ENCODE peak calls at places on chromosome 13, in four cellular contexts. X is heart left ventricle, I is spleen, R is tibial nerve. L is an unnamed sample.
A peak's percentile ranks its signal among the peaks of the same experiment; 100 is the strongest.

GRCh38 chr13:50130686-50131051 is 115.4 kb downstream of the KCNRG start:
- DNase-seq in R (no peak), X (peak; percentile 49), I (peak; percentile 84), L (peak; percentile 31)

GRCh38 chr13:111202149-111202548 is 87.0 kb downstream of the ARHGEF7 start:
- DNase-seq in X (no peak), R (no peak), I (no peak), L (no peak)

GRCh38 chr13:48644951-48645350 is 8.8 kb upstream of the CYSLTR2 start:
- DNase-seq in R (no peak), I (no peak), X (no peak), L (no peak)

GRCh38 chr13:94716016-94716415 is 3.7 kb upstream of the SOX21 start:
- DNase-seq in I (no peak), R (no peak), X (no peak), L (no peak)

GRCh38 chr13:101317986-101318523 is 98.3 kb downstream of the NALCN start:
- DNase-seq in R (no peak), I (no peak), X (no peak), L (no peak)

GRCh38 chr13:19782049-19782726 is 557 bp downstream of the PSPC1 start:
- DNase-seq in X (peak; percentile 56), R (peak; percentile 19), I (peak; percentile 94), L (peak; percentile 72)

GRCh38 chr13:90445179-90445578 is 902.3 kb upstream of the MIR17HG start:
- DNase-seq in X (no peak), I (no peak), R (no peak), L (no peak)

GRCh38 chr13:48255954-48256353 is 22.9 kb downstream of the ITM2B start:
- DNase-seq in X (no peak), I (no peak), R (no peak), L (no peak)

GRCh38 chr13:24923305-24923640 is 159.3 kb downstream of the RNF17 start:
- DNase-seq in R (no peak), I (no peak), X (no peak), L (no peak)

GRCh38 chr13:40146586-40147240 is 491.3 kb downstream of the COG6 start:
- DNase-seq in R (no peak), I (no peak), X (no peak), L (no peak)

GRCh38 chr13:53206455-53206854 is 177.8 kb downstream of the OLFM4 start:
- DNase-seq in I (no peak), R (no peak), X (no peak), L (no peak)

GRCh38 chr13:41596190-41596589 is 138.8 kb downstream of the RGCC start:
- DNase-seq in R (no peak), X (no peak), I (no peak), L (no peak)

GRCh38 chr13:18944501-18945068 is 237.0 kb downstream of the TUBA3C start:
- DNase-seq in I (peak; percentile 64), X (no peak), R (no peak), L (no peak)

GRCh38 chr13:85386424-85386823 is 412.8 kb downstream of the SLITRK6 start:
- DNase-seq in R (no peak), X (no peak), I (no peak), L (no peak)

GRCh38 chr13:53545340-53545941 is 516.8 kb downstream of the OLFM4 start:
- DNase-seq in I (no peak), X (no peak), R (no peak), L (no peak)

GRCh38 chr13:104592127-104592526 is 1525.9 kb upstream of the SLC10A2 start:
- DNase-seq in I (no peak), R (no peak), X (no peak), L (no peak)

GRCh38 chr13:54934121-54934520 is 1905.5 kb downstream of the OLFM4 start:
- DNase-seq in X (no peak), R (no peak), I (no peak), L (no peak)

GRCh38 chr13:45180713-45181601 is 19.9 kb downstream of the KCTD4 start:
- DNase-seq in I (no peak), X (no peak), R (no peak), L (no peak)

GRCh38 chr13:98492335-98493034 is 84.4 kb downstream of the STK24 start:
- DNase-seq in X (no peak), I (no peak), R (no peak), L (no peak)

GRCh38 chr13:89393758-89394157 is 1722.6 kb downstream of the SLITRK5 start:
- DNase-seq in X (no peak), R (no peak), I (no peak), L (no peak)

GRCh38 chr13:83365723-83366122 is 516.6 kb downstream of the SLITRK1 start:
- DNase-seq in I (no peak), R (no peak), X (no peak), L (no peak)

GRCh38 chr13:23671367-23671766 is 101.2 kb downstream of the TNFRSF19 start:
- DNase-seq in R (no peak), I (no peak), X (no peak), L (no peak)

GRCh38 chr13:62302341-62302740 is 886.7 kb upstream of the PCDH20 start:
- DNase-seq in I (no peak), X (no peak), R (no peak), L (no peak)

GRCh38 chr13:73138276-73138950 is 79.6 kb downstream of the KLF5 start:
- DNase-seq in R (peak; percentile 16), I (no peak), X (no peak), L (no peak)

GRCh38 chr13:111039735-111040134 is 75.4 kb upstream of the ARHGEF7 start:
- DNase-seq in I (no peak), R (no peak), X (no peak), L (no peak)

GRCh38 chr13:62293081-62293480 is 877.4 kb upstream of the PCDH20 start:
- DNase-seq in X (no peak), I (no peak), R (no peak), L (no peak)

GRCh38 chr13:50129923-50130685 is 114.9 kb downstream of the KCNRG start:
- DNase-seq in X (peak; percentile 45), I (peak; percentile 83), R (peak; percentile 63), L (peak; percentile 69)

GRCh38 chr13:94559201-94559795 is 36.7 kb downstream of the TGDS start:
- DNase-seq in I (no peak), X (no peak), R (no peak), L (no peak)

GRCh38 chr13:76799696-76800095 is 86.5 kb downstream of the KCTD12 start:
- DNase-seq in R (no peak), X (no peak), I (no peak), L (no peak)

GRCh38 chr13:75303295-75303694 is 178.7 kb downstream of the TBC1D4 start:
- DNase-seq in X (no peak), R (no peak), I (no peak), L (no peak)

GRCh38 chr13:23922005-23922932 is 25.0 kb upstream of the C1QTNF9B start:
- DNase-seq in I (no peak), R (no peak), X (no peak), L (no peak)

GRCh38 chr13:39461685-39462266 is 141.2 kb downstream of the LHFPL6 start:
- DNase-seq in I (no peak), R (no peak), X (no peak), L (no peak)

GRCh38 chr13:75760182-75760981 is 124.3 kb downstream of the LMO7 start:
- DNase-seq in R (no peak), I (no peak), X (peak; percentile 21), L (peak; percentile 54)

GRCh38 chr13:72850959-72851677 is 69.2 kb downstream of the PIBF1 start:
- DNase-seq in R (no peak), I (peak; percentile 50), X (no peak), L (no peak)

GRCh38 chr13:101398191-101398590 is 18.1 kb downstream of the NALCN start:
- DNase-seq in R (no peak), I (no peak), X (no peak), L (no peak)

GRCh38 chr13:98878421-98879126 is 99.3 kb downstream of the DOCK9 start:
- DNase-seq in R (no peak), I (no peak), X (no peak), L (no peak)

GRCh38 chr13:76023644-76024043 is 387.5 kb downstream of the LMO7 start:
- DNase-seq in I (no peak), R (no peak), X (no peak), L (no peak)

GRCh38 chr13:97911311-97912138 is 42.0 kb upstream of the IPO5 start:
- DNase-seq in R (no peak), I (no peak), X (no peak), L (peak; percentile 8)

GRCh38 chr13:30679483-30680330 is 55.6 kb upstream of the ALOX5AP start:
- DNase-seq in X (peak; percentile 33), R (no peak), I (no peak), L (no peak)
- TF ChIP-seq CTCF in X (peak; percentile 34), R (peak; percentile 46), I (peak; percentile 50), L (no peak)

GRCh38 chr13:27556109-27556508 is 64.2 kb downstream of the LNX2 start:
- DNase-seq in X (no peak), R (no peak), I (no peak), L (no peak)
- TF ChIP-seq CTCF in X (no peak), R (no peak), I (no peak), L (no peak)

DNA sequence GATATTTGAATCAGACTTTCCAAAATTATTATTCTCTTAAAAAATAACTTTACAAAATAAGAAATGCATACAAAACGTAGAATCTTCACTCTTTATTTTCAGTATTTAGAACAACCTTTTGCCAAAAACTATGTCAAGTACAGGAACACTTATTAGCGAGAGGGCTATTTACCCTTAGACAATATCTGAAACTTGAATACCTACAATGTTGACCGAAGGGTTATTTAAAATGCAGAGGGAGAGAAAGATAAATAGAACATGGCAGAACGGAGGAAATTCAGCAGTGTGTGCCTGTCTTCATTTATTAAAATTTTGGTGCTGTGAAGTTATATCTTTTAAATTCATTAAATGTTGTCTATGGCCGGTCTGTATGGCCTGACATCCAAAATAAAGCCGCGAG is 198.8 kb downstream of the EFNB2 start:
- DNase-seq in I (no peak), R (no peak), X (no peak), L (no peak)
- TF ChIP-seq CTCF in I (no peak), R (no peak), X (no peak), L (no peak)

DNA sequence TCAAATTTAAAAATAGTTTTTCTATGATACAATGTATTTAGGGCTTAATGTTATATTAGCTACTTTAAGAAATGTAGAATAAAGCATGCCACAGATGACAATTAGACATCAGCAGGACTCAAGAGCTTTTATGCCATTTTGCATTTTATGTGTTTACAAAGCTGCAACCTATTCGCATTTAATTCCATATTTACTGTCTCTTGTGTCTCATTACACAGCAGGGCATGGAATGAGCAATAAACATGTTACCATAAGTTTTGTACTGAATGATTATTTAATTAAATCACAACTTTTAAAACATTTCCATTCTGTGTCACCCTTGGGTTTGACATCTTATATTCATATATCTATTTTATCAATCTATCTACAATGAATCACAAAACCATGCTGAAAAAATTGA is 1756.9 kb downstream of the PCDH9 start:
- DNase-seq in I (no peak), R (no peak), X (no peak), L (no peak)
- TF ChIP-seq CTCF in I (no peak), R (no peak), X (no peak), L (no peak)

DNA sequence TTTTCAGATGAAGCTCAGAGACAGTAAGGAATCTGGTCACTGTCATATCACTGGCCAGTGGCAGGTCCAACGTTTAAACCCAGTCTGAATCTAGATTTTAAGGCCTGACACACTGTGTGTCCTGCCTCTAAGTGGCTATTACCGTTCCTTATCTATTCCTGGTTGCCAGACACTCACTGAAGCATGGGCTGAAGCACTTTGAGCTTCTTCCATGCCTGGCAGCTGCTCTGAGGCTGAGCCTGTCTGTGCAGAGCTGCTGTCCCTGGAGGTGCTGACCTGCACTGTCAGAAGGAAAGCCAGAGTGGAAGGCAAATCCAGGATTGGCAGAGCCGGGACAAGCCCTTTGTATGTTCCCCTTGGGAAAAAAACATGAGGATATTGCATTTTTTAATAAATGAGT is 109.2 kb upstream of the SLC7A1 start:
- DNase-seq in R (no peak), I (no peak), X (no peak), L (no peak)
- TF ChIP-seq CTCF in R (no peak), I (no peak), X (no peak), L (no peak)

L was measured in mucosa of descending colon.